ENCODE peak calls at places on chromosomes 6 and 20, in five cellular contexts. W is tibial artery, D is tibial nerve, Z is AG04449, H is HFF-Myc. N is an unnamed sample.

GRCh38 chr6:26105842-26106241 is 18.6 kb downstream of the HFE start:
- DNase-seq in Z (no peak), H (no peak), D (no peak), W (no peak), N (no peak)

GRCh38 chr6:31546339-31546961 is at the start of gene ATP6V1G2:
- DNase-seq in Z (peak; percentile 61), H (peak; percentile 87), W (peak; percentile 93), D (peak; percentile 82), N (peak; percentile 86)

GRCh38 chr6:12815884-12816600 is 99.5 kb downstream of the PHACTR1 start:
- DNase-seq in H (no peak), Z (no peak), D (no peak), W (no peak), N (no peak)

GRCh38 chr6:46208303-46208702 is 37.5 kb upstream of the ENPP5 start:
- DNase-seq in H (no peak), D (no peak), W (no peak), Z (no peak), N (no peak)

GRCh38 chr20:36507746-36508145 is 33.6 kb upstream of the MYL9 start:
- DNase-seq in D (no peak), H (no peak), W (peak; percentile 46), Z (no peak), N (no peak)

GRCh38 chr6:53330137-53330536 is 18.6 kb downstream of the ELOVL5 start:
- DNase-seq in Z (no peak), W (no peak), H (no peak), D (no peak), N (no peak)

GRCh38 chr6:1726341-1726763 is 116.6 kb downstream of the FOXC1 start:
- DNase-seq in D (no peak), Z (no peak), W (no peak), H (no peak), N (no peak)

GRCh38 chr20:23690581-23690980 is 1.7 kb upstream of the CST4 start:
- DNase-seq in W (no peak), H (no peak), Z (no peak), D (no peak), N (no peak)

GRCh38 chr20:46333136-46333991 is 25.1 kb upstream of the CDH22 start:
- DNase-seq in H (no peak), Z (no peak), D (no peak), W (no peak), N (no peak)

GRCh38 chr6:12459945-12460800 is 170.0 kb downstream of the EDN1 start:
- DNase-seq in D (no peak), W (no peak), H (no peak), Z (no peak), N (no peak)

GRCh38 chr20:44407402-44408184 is 52.1 kb downstream of the HNF4A start:
- DNase-seq in W (no peak), D (no peak), Z (peak; percentile 16), H (no peak), N (no peak)

GRCh38 chr6:12957321-12958051 is 240.9 kb downstream of the PHACTR1 start:
- DNase-seq in W (peak; percentile 90), Z (no peak), H (no peak), D (no peak), N (peak; percentile 3)

GRCh38 chr20:2558581-2559301 is 22.4 kb downstream of the TMC2 start:
- DNase-seq in H (no peak), W (no peak), D (no peak), Z (no peak), N (no peak)

GRCh38 chr6:9520417-9521151 is 894.3 kb downstream of the TFAP2A start:
- DNase-seq in D (no peak), Z (peak; percentile 71), W (no peak), H (no peak), N (peak; percentile 33)

GRCh38 chr6:89986650-89987074 is 92.4 kb downstream of the GJA10 start:
- DNase-seq in Z (peak; percentile 77), D (no peak), H (no peak), W (no peak), N (peak; percentile 47)

GRCh38 chr20:8117636-8118413 is 14.2 kb upstream of the PLCB1 start:
- DNase-seq in W (no peak), D (no peak), Z (no peak), H (no peak), N (no peak)

GRCh38 chr6:2872417-2873358 is 30.4 kb downstream of the SERPINB9 start:
- DNase-seq in Z (no peak), D (no peak), W (no peak), H (no peak), N (no peak)

GRCh38 chr6:12890171-12890790 is 173.7 kb downstream of the PHACTR1 start:
- DNase-seq in H (no peak), Z (no peak), D (no peak), W (no peak), N (no peak)

GRCh38 chr6:64250126-64250525 is 614.5 kb downstream of the PHF3 start:
- DNase-seq in D (no peak), W (no peak), H (no peak), Z (no peak), N (peak; percentile 34)

GRCh38 chr20:11296221-11296620 is 621.5 kb upstream of the BTBD3 start:
- DNase-seq in D (no peak), Z (no peak), W (no peak), H (no peak), N (no peak)

GRCh38 chr6:124400600-124400999 is 561.6 kb upstream of the RNF217 start:
- DNase-seq in Z (no peak), W (no peak), H (no peak), D (no peak), N (no peak)

GRCh38 chr6:45830441-45831139 is 185.1 kb downstream of the CLIC5 start:
- DNase-seq in Z (no peak), D (no peak), H (no peak), W (no peak), N (no peak)

GRCh38 chr6:136654086-136654485 is 103.9 kb upstream of the MAP7 start:
- DNase-seq in H (no peak), Z (no peak), W (no peak), D (no peak), N (no peak)

GRCh38 chr20:41696428-41696827 is 78.3 kb upstream of the CHD6 start:
- DNase-seq in Z (no peak), D (no peak), H (no peak), W (no peak), N (no peak)

GRCh38 chr20:41692479-41693135 is 74.4 kb upstream of the CHD6 start:
- DNase-seq in H (peak; percentile 31), D (peak; percentile 62), W (peak; percentile 92), Z (no peak), N (no peak)

GRCh38 chr20:41693136-41693979 is 75.2 kb upstream of the CHD6 start:
- DNase-seq in D (peak; percentile 60), Z (peak; percentile 29), H (peak; percentile 81), W (peak; percentile 87), N (peak; percentile 70)

GRCh38 chr20:41697861-41698559 is 79.8 kb upstream of the CHD6 start:
- DNase-seq in H (no peak), Z (no peak), W (no peak), D (no peak), N (no peak)

GRCh38 chr20:41694796-41695195 is 76.6 kb upstream of the CHD6 start:
- DNase-seq in D (no peak), W (no peak), Z (no peak), H (no peak), N (no peak)
- H3K4me3 ChIP-seq in D (no peak overlapping the region), W (no peak overlapping the region), Z (no peak overlapping the region), H (no peak overlapping the region), N (no peak overlapping the region)

GRCh38 chr20:56924316-56924975 is 295.3 kb downstream of the TFAP2C start:
- DNase-seq in H (no peak), Z (no peak), W (no peak), D (no peak), N (no peak)
- H3K4me3 ChIP-seq in H (no peak overlapping the region), Z (no peak overlapping the region), W (no peak overlapping the region), D (peak overlapping the region; percentile 49), N (no peak overlapping the region)

DNA sequence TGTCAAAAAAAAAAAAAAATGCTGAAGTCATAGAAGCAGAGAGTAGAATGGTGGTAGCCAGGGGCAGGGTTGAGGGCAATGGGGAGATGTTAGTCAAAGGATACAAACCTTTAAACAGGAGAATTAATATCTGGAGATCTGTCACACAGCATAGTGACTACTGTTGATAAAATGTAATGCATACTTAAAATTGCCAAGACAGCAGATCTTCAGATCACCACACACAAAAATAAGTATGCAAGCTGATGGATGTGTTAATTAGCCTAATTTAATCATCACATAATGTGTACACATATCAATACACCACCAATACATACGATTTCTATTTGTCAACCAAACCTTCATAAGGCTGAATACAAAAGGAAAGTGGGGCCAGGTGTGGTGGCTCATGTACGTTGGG is 83.5 kb upstream of the PHACTR3 start:
- DNase-seq in H (no peak), Z (no peak), D (no peak), W (no peak), N (no peak)
- H3K4me3 ChIP-seq in H (no peak overlapping the region), Z (no peak overlapping the region), D (no peak overlapping the region), W (no peak overlapping the region), N (no peak overlapping the region)

DNA sequence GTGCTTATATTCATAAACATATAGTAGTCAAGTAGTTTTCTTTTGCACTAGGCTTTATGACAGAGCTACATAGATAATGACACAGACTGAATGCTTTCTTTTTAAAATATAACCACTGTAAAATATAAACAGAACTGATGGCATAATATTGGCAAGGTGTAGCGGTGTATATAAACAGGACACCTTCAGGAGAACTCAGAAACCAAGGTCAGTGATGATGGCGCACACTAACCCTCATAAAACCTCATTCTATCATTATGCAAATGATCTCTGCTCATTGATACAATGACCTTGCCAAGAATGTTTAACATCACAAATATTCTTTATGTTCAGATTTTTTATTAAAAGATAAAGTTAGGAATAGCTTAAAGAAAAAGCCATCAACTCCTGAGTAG is 48.5 kb upstream of the DST start:
- DNase-seq in Z (no peak), D (no peak), H (no peak), W (no peak), N (no peak)
- H3K4me3 ChIP-seq in Z (no peak overlapping the region), D (no peak overlapping the region), H (peak overlapping the region; percentile 39), W (peak overlapping the region; percentile 43), N (peak overlapping the region; percentile 53)

DNA sequence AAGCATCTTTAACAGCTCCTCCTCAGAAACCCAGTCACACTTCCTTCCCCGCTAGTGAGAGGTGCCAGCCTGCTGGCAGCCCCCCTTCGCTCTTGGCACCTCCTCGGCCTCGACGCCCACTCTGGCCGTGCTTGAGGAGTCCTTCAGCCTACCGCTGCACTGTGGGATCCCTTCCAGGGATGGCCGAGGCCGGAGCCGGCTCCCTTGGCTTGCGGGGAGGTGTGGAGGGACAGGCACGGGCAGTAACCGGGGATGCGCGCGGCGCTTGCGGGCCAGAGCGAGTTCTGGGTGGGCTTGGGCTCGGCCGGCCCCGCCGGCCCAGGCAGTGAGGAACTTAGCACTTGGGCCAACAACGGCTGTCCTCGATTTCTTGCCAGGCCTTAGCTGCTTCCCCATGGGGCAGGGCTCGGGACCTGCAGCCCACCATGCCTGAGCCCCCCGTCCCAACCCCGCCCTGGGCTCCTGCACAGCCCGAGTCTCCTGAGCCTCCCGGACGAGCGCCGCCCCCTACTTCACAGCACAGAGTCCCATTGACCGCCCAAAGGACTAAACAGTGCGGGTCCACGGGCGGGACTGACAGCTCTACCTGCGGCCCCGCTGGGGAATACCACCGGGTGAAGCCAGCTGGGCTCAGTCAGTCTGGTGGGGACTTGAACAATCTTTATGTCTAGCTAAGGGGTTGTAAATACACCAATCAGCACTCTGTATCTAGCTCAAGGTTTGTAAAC is 51.6 kb downstream of the RIOK1 start:
- DNase-seq in D (no peak), H (no peak), W (no peak), Z (no peak), N (no peak)
- H3K4me3 ChIP-seq in D (no peak overlapping the region), H (no peak overlapping the region), W (no peak overlapping the region), Z (no peak overlapping the region), N (no peak overlapping the region)